ENCODE peak calls at places on chromosomes 6 and 20, in nine cellular contexts. R is stimulated activated CD4-positive, alpha-beta T cell treated with anti-CD3 and anti-CD28 coated beads, TNF-alpha, amount 100 ng/mL, for 48 hours; N is progenitor cell of endocrine pancreas; S is pancreas; G is NCI-H2029; D is iPS-NIHi11; O is PC-9; E is activated T-helper 9 cell treated with anti-CD3 and anti-CD28 coated beads, Interleukin-2, amount 50 U/mL, for 16 hours; B is NCI-H2081. A is an unnamed sample.

GRCh38 chr20:34921436-34921835 is 34.2 kb downstream of the GSS start:
- DNase-seq in R (no peak), N (no peak), S (no peak), G (no peak), D (no peak), O (peak), E (no peak), B (no peak), A (no peak)

GRCh38 chr6:17088091-17088611 is 13.7 kb upstream of the STMND1 start:
- DNase-seq in R (no peak), N (no peak), S (no peak), G (no peak), D (no peak), O (no peak), E (no peak), B (no peak), A (no peak)

GRCh38 chr20:63082308-63082938 is 75.7 kb upstream of the BHLHE23 start:
- DNase-seq in R (no peak), N (peak), S (no peak), G (no peak), D (peak), O (no peak), E (no peak), B (no peak), A (no peak)

GRCh38 chr6:4100655-4101054 is 21.7 kb upstream of the FAM217A start:
- DNase-seq in R (no peak), N (no peak), S (no peak), G (no peak), D (no peak), O (no peak), E (no peak), B (no peak), A (no peak)

GRCh38 chr20:9241232-9241692 is 172.4 kb downstream of the PLCB4 start:
- DNase-seq in R (no peak), N (no peak), S (no peak), G (peak), D (no peak), O (peak), E (no peak), B (peak), A (peak)

GRCh38 chr6:108612852-108613251 is 52.1 kb downstream of the FOXO3 start:
- DNase-seq in R (no peak), N (no peak), S (no peak), G (no peak), D (no peak), O (no peak), E (no peak), B (no peak), A (no peak)

GRCh38 chr6:4848382-4849068 is 72.3 kb downstream of the CDYL start:
- DNase-seq in R (no peak), N (no peak), S (no peak), G (no peak), D (no peak), O (peak), E (no peak), B (no peak), A (no peak)

GRCh38 chr6:22036267-22036666 is 260.6 kb downstream of the PRL start:
- DNase-seq in R (no peak), N (peak), S (peak), G (peak), D (peak), O (peak), E (no peak), B (no peak), A (peak)

GRCh38 chr6:154435400-154435945 is 75.0 kb downstream of the CNKSR3 start:
- DNase-seq in R (no peak), N (no peak), S (no peak), G (no peak), D (no peak), O (no peak), E (no peak), B (no peak), A (no peak)

GRCh38 chr6:63347599-63347998 is 27.8 kb upstream of the LGSN start:
- DNase-seq in R (no peak), N (no peak), S (no peak), G (no peak), D (no peak), O (peak), E (no peak), B (no peak), A (no peak)

GRCh38 chr6:168335341-168335740 is 15.8 kb upstream of the DACT2 start:
- DNase-seq in R (no peak), N (no peak), S (no peak), G (no peak), D (no peak), O (no peak), E (no peak), B (no peak), A (peak)

GRCh38 chr20:58708246-58708931 is 15.8 kb downstream of the NPEPL1 start:
- DNase-seq in R (no peak), N (no peak), S (no peak), G (no peak), D (no peak), O (no peak), E (no peak), B (no peak), A (no peak)

GRCh38 chr6:40671338-40672050 is 84.3 kb upstream of the LRFN2 start:
- DNase-seq in R (no peak), N (no peak), S (peak), G (peak), D (no peak), O (no peak), E (no peak), B (peak), A (peak)

GRCh38 chr6:38445912-38446311 is 193.8 kb downstream of the BTBD9 start:
- DNase-seq in R (no peak), N (no peak), S (no peak), G (no peak), D (no peak), O (no peak), E (no peak), B (no peak), A (no peak)

GRCh38 chr20:40897177-40897700 is 131.4 kb upstream of the TOP1 start:
- DNase-seq in R (no peak), N (no peak), S (no peak), G (no peak), D (no peak), O (no peak), E (no peak), B (no peak), A (no peak)

GRCh38 chr6:37324131-37325033 is 29.4 kb upstream of the RNF8 start:
- DNase-seq in R (peak), N (no peak), S (no peak), G (no peak), D (no peak), O (peak), E (no peak), B (no peak), A (no peak)

GRCh38 chr20:63177134-63177784 is 38.7 kb downstream of the YTHDF1 start:
- DNase-seq in R (no peak), N (no peak), S (no peak), G (no peak), D (peak), O (no peak), E (no peak), B (no peak), A (no peak)

GRCh38 chr6:107866606-107867301 is 42.6 kb upstream of the SCML4 start:
- DNase-seq in R (no peak), N (no peak), S (no peak), G (peak), D (peak), O (no peak), E (no peak), B (peak), A (peak)

GRCh38 chr6:5044866-5045265 is 40.3 kb upstream of the PPP1R3G start:
- DNase-seq in R (no peak), N (no peak), S (no peak), G (no peak), D (no peak), O (no peak), E (no peak), B (no peak), A (no peak)

GRCh38 chr6:44105146-44105545 is 22.1 kb downstream of the MRPL14 start:
- DNase-seq in R (no peak), N (no peak), S (no peak), G (no peak), D (no peak), O (no peak), E (no peak), B (no peak), A (no peak)

GRCh38 chr20:46035713-46036112 is 6.7 kb downstream of the SLC12A5 start:
- DNase-seq in R (no peak), N (no peak), S (no peak), G (no peak), D (no peak), O (no peak), E (no peak), B (no peak), A (no peak)

GRCh38 chr6:113513086-113513485 is 344.1 kb upstream of the MARCKS start:
- DNase-seq in R (no peak), N (no peak), S (no peak), G (no peak), D (no peak), O (no peak), E (no peak), B (no peak), A (no peak)

GRCh38 chr6:327538-328183 is 35.4 kb downstream of the DUSP22 start:
- DNase-seq in R (no peak), N (no peak), S (no peak), G (no peak), D (no peak), O (no peak), E (no peak), B (no peak), A (no peak)

GRCh38 chr6:390914-391558 is 516 bp upstream of the IRF4 start:
- DNase-seq in R (no peak), N (no peak), S (no peak), G (no peak), D (peak), O (no peak), E (peak), B (no peak), A (no peak)

GRCh38 chr6:87722831-87723726 is 21.0 kb upstream of the AKIRIN2 start:
- DNase-seq in R (no peak), N (no peak), S (peak), G (no peak), D (peak), O (peak), E (no peak), B (no peak), A (no peak)

GRCh38 chr6:37048851-37049734 is 43.6 kb downstream of the FGD2 start:
- DNase-seq in R (peak), N (no peak), S (peak), G (no peak), D (no peak), O (peak), E (peak), B (no peak), A (no peak)

GRCh38 chr20:58012731-58013510 is 215.5 kb downstream of the ANKRD60 start:
- DNase-seq in R (no peak), N (no peak), S (no peak), G (no peak), D (no peak), O (no peak), E (no peak), B (no peak), A (no peak)

GRCh38 chr20:34639755-34640222 is 37.1 kb downstream of the PIGU start:
- DNase-seq in R (no peak), N (no peak), S (peak), G (peak), D (no peak), O (peak), E (no peak), B (peak), A (peak)

GRCh38 chr20:51368461-51369211 is 173.9 kb downstream of the NFATC2 start:
- DNase-seq in R (no peak), N (no peak), S (no peak), G (no peak), D (no peak), O (no peak), E (no peak), B (no peak), A (no peak)

GRCh38 chr6:134750669-134751068 is 199.2 kb downstream of the ALDH8A1 start:
- DNase-seq in R (no peak), N (no peak), S (no peak), G (peak), D (no peak), O (no peak), E (no peak), B (no peak), A (no peak)

GRCh38 chr6:18495236-18495635 is 108.1 kb downstream of the RNF144B start:
- DNase-seq in R (no peak), N (no peak), S (no peak), G (no peak), D (no peak), O (no peak), E (no peak), B (no peak), A (no peak)

GRCh38 chr6:2706482-2706881 is 44.2 kb downstream of the MYLK4 start:
- DNase-seq in R (no peak), N (no peak), S (no peak), G (no peak), D (no peak), O (no peak), E (no peak), B (no peak), A (no peak)

GRCh38 chr6:37511910-37512399 is 12.3 kb upstream of the CCDC167 start:
- DNase-seq in R (no peak), N (no peak), S (no peak), G (no peak), D (no peak), O (no peak), E (no peak), B (no peak), A (no peak)

GRCh38 chr20:5126512-5127203 is at the start of gene CDS2:
- DNase-seq in R (peak), N (peak), S (peak), G (peak), D (peak), O (peak), E (peak), B (peak), A (peak)

A was measured in NCI-H748 treated with DMSO at 0.1 percent for 48 hours.